ENCODE peak calls at places on chromosomes 6 and 20, in ten cellular contexts. B, K, P, S, Z, Y, C, V, U and N are unnamed samples.

GRCh38 chr6:21873562-21873961 is 280.0 kb downstream of the SOX4 start:
- DNase-seq in B (peak), K (no peak), P (no peak), S (no peak), Z (no peak), Y (peak), C (peak), V (no peak), U (peak), N (no peak)

GRCh38 chr6:129575378-129576118 is 134.4 kb downstream of the ARHGAP18 start:
- DNase-seq in B (no peak), K (no peak), P (no peak), S (peak), Z (no peak), Y (no peak), C (peak), V (peak), U (peak), N (peak)

GRCh38 chr20:63643499-63643898 is 9.7 kb downstream of the STMN3 start:
- DNase-seq in B (no peak), K (no peak), P (no peak), S (no peak), Z (no peak), Y (no peak), C (no peak), V (no peak), U (no peak), N (no peak)

GRCh38 chr20:33337119-33337518 is 54.1 kb downstream of the BPIFB1 start:
- DNase-seq in B (no peak), K (no peak), P (no peak), S (no peak), Z (no peak), Y (no peak), C (no peak), V (no peak), U (no peak), N (no peak)

GRCh38 chr20:5191829-5192569 is 65.2 kb downstream of the CDS2 start:
- DNase-seq in B (no peak), K (no peak), P (peak), S (peak), Z (peak), Y (no peak), C (peak), V (peak), U (peak), N (peak)

GRCh38 chr6:134146268-134147032 is 94.0 kb upstream of the SLC2A12 start:
- DNase-seq in B (no peak), K (no peak), P (no peak), S (no peak), Z (no peak), Y (no peak), C (no peak), V (peak), U (no peak), N (no peak)

GRCh38 chr6:44439270-44440045 is 52.0 kb downstream of the CDC5L start:
- DNase-seq in B (no peak), K (no peak), P (no peak), S (no peak), Z (no peak), Y (no peak), C (peak), V (peak), U (no peak), N (no peak)

GRCh38 chr6:109242923-109243322 is 139.3 kb downstream of the CD164 start:
- DNase-seq in B (no peak), K (no peak), P (no peak), S (no peak), Z (no peak), Y (no peak), C (no peak), V (no peak), U (no peak), N (no peak)

GRCh38 chr6:117666881-117667280 is 8.4 kb upstream of the NUS1 start:
- DNase-seq in B (no peak), K (no peak), P (no peak), S (no peak), Z (no peak), Y (no peak), C (peak), V (no peak), U (no peak), N (no peak)

GRCh38 chr6:127484207-127484858 is 25.1 kb upstream of the KIAA0408 start:
- DNase-seq in B (no peak), K (no peak), P (peak), S (no peak), Z (peak), Y (no peak), C (peak), V (peak), U (no peak), N (peak)

GRCh38 chr6:39208233-39208720 is 21.0 kb downstream of the KCNK5 start:
- DNase-seq in B (no peak), K (no peak), P (no peak), S (no peak), Z (no peak), Y (no peak), C (no peak), V (no peak), U (no peak), N (no peak)

GRCh38 chr6:76831299-76831698 is 632.0 kb downstream of the HTR1B start:
- DNase-seq in B (no peak), K (no peak), P (no peak), S (no peak), Z (no peak), Y (no peak), C (no peak), V (no peak), U (no peak), N (no peak)

GRCh38 chr20:5570442-5570841 is 179.8 kb upstream of the SHLD1 start:
- DNase-seq in B (no peak), K (no peak), P (no peak), S (no peak), Z (no peak), Y (no peak), C (no peak), V (no peak), U (no peak), N (no peak)

GRCh38 chr20:34475979-34476736 is 40.1 kb upstream of the DYNLRB1 start:
- DNase-seq in B (no peak), K (no peak), P (no peak), S (peak), Z (no peak), Y (peak), C (peak), V (peak), U (no peak), N (no peak)

GRCh38 chr20:53079883-53080282 is 107.7 kb downstream of the TSHZ2 start:
- DNase-seq in B (no peak), K (no peak), P (no peak), S (no peak), Z (no peak), Y (no peak), C (no peak), V (no peak), U (no peak), N (no peak)

GRCh38 chr20:54115172-54115854 is 44.9 kb upstream of the BCAS1 start:
- DNase-seq in B (no peak), K (no peak), P (no peak), S (peak), Z (no peak), Y (no peak), C (peak), V (no peak), U (no peak), N (no peak)

GRCh38 chr6:42251500-42251899 is 33.8 kb upstream of the MRPS10 start:
- DNase-seq in B (no peak), K (no peak), P (no peak), S (no peak), Z (no peak), Y (no peak), C (peak), V (no peak), U (no peak), N (no peak)

GRCh38 chr6:87553159-87553765 is 36.5 kb downstream of the RARS2 start:
- DNase-seq in B (no peak), K (no peak), P (no peak), S (no peak), Z (no peak), Y (no peak), C (peak), V (peak), U (no peak), N (no peak)

GRCh38 chr20:58695895-58696375 is 3.3 kb downstream of the NPEPL1 start:
- DNase-seq in B (no peak), K (no peak), P (no peak), S (no peak), Z (no peak), Y (no peak), C (no peak), V (no peak), U (no peak), N (no peak)

GRCh38 chr20:58389324-58389967 is 417 bp downstream of the VAPB start:
- DNase-seq in B (no peak), K (no peak), P (no peak), S (peak), Z (no peak), Y (peak), C (peak), V (peak), U (no peak), N (no peak)

GRCh38 chr20:54223751-54224150 is 15.9 kb downstream of the PFDN4 start:
- DNase-seq in B (no peak), K (no peak), P (no peak), S (no peak), Z (no peak), Y (no peak), C (no peak), V (no peak), U (no peak), N (no peak)

GRCh38 chr6:144298167-144298671 is 13.1 kb downstream of the UTRN start:
- DNase-seq in B (no peak), K (no peak), P (no peak), S (peak), Z (no peak), Y (no peak), C (no peak), V (no peak), U (no peak), N (no peak)

GRCh38 chr6:108844135-108844534 is 4.1 kb upstream of the ARMC2 start:
- DNase-seq in B (no peak), K (no peak), P (no peak), S (no peak), Z (no peak), Y (no peak), C (no peak), V (no peak), U (no peak), N (no peak)

GRCh38 chr6:10271982-10272381 is 142.9 kb downstream of the TFAP2A start:
- DNase-seq in B (no peak), K (no peak), P (no peak), S (no peak), Z (no peak), Y (no peak), C (no peak), V (no peak), U (no peak), N (no peak)

DNA sequence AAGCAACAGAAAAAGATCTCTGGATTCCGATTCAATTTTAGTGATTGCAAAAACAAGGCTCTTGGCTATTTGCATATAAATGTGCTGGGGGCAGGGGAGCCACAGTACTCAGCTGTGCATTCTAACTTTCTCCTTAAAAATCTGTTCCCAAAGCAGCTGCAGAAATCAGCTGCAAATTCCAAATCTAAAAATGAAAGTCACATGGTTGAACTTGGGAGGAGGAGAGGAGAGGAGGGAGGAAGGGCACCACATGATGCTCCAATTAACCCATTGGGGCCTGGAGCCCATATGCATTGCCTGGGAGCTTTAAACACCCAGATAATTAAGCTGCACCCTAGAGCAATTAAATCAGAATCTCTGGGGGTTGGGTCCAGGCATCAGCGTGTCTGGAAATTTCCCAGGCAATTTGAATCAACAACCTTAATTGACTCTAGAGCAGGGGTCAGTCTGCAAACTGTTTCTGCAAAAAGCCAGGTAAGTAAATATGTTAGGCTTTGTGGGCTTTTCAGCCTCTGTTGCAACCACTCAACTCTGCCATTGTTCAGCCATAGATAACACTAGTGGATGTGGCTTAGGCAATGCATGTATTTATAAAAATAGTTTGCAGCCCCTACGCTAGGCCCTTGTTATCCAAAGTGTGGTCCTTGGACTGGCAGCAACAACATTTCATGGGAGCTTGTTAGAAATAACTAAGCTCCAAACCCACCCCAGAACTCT is 508.1 kb downstream of the KIF16B start:
- DNase-seq in B (no peak), K (no peak), P (no peak), S (no peak), Z (no peak), Y (no peak), C (no peak), V (peak), U (no peak), N (no peak)
- H3K4me3 ChIP-seq in B (no peak), K (no peak), P (no peak), S (no peak), Z (no peak), Y (no peak), C (no peak), V (no peak), U (no peak), N (no peak)

DNA sequence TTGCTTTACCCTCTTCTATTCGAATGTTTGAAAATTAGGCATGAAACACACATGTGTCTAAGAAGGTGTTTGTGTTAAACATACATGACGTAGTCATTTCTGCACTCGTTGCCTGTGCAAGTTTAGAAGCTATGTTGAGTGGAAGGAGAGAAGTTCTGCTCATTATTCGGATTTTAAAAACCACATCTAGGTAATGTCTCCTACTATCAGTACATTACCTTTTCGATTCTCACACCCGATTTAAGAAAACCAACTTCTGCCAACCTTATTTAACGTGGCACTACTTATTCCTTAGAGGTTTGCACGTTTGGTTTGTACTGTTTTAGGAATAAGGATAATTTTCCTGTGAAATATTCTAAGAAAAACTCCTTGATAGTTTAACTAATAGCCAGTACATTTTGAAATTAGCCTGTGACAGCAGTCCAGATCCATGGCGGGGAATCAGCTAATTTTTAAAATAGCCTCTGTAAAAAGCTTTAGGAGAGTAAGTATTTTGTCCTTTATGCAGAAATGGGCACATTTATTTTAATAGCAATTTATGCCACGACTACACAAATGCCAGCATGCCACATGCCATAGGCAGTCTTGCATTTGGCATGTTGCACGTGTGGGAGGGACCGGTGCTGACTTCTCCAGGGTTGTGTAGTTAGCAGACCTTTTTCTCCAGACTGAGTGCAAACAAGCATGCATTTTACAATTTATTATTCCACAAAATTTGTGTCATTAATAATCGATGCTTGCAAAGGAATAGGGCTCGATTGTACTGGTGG is 6.1 kb downstream of the FOXC1 start:
- DNase-seq in B (no peak), K (no peak), P (no peak), S (no peak), Z (no peak), Y (no peak), C (no peak), V (no peak), U (no peak), N (no peak)
- H3K4me3 ChIP-seq in B (peak), K (no peak), P (no peak), S (no peak), Z (peak), Y (peak), C (no peak), V (no peak), U (no peak), N (no peak)

DNA sequence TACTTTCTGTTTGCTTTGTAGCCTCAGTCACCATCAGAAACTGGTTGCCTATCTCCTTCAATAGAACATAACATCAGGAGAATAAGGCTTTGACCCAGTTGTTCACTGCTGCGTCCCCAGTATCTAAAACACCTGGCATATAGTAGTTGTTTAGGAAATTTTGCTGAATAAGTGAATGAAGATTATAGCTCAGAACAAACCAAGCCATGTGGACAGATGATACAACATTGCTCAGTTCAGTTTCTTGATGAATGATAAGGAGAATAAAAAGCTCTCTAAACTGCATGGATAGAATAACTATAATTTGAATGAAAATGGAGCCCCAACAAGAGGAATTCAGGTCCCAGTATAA is 5.2 kb upstream of the SERPINB1 start:
- DNase-seq in B (no peak), K (no peak), P (no peak), S (no peak), Z (no peak), Y (no peak), C (no peak), V (no peak), U (no peak), N (no peak)
- H3K4me3 ChIP-seq in B (no peak), K (no peak), P (no peak), S (no peak), Z (peak), Y (peak), C (peak), V (peak), U (peak), N (no peak)

GRCh38 chr6:1004885-1005635 is 306.8 kb upstream of the FOXQ1 start:
- DNase-seq in B (no peak), K (no peak), P (no peak), S (no peak), Z (no peak), Y (no peak), C (no peak), V (no peak), U (no peak), N (no peak)
- H3K4me3 ChIP-seq in B (no peak), K (no peak), P (no peak), S (no peak), Z (no peak), Y (no peak), C (no peak), V (no peak), U (no peak), N (no peak)

DNA sequence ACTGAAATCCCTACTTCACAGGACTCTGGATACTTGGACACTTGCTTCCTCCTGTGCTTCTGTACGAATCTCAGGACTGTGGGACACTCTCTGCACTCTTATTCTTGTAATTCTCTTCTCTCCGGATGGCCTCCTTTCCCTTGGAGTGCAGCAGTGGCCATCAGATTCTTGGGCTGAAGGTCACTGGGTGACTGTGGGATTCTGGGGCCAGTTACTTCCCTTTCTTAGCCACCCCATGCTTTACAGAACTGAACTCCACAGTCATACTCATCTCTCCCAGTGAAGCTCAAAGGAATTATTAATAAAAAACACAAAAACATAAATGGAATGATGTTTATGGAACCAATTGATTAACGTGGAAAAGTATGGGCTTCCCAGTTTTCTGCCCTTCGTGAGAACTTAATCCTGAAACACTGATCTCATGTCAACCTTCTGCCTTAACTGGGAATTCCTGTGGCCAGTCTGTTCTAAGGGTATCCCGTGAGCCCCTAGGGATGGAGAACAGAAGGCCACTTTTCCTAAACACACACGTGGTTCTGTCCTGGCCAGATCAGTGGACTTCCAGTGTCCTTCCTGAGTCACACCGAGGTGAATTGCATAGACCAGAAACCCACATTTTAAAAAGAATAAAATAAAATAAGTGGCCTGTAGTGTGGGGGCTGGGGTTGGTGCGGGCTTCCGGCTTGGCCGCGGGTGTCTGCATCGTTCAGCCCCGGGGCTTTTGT is 23.6 kb upstream of the HLA-E start:
- DNase-seq in B (no peak), K (no peak), P (no peak), S (no peak), Z (no peak), Y (no peak), C (no peak), V (no peak), U (no peak), N (no peak)
- H3K4me3 ChIP-seq in B (peak), K (no peak), P (peak), S (no peak), Z (peak), Y (peak), C (no peak), V (peak), U (peak), N (no peak)

GRCh38 chr20:48787861-48788375 is 39.9 kb downstream of the PREX1 start:
- DNase-seq in B (no peak), K (no peak), P (no peak), S (no peak), Z (no peak), Y (no peak), C (peak), V (peak), U (peak), N (no peak)

GRCh38 chr20:48785256-48785655 is 42.5 kb downstream of the PREX1 start:
- DNase-seq in B (no peak), K (no peak), P (no peak), S (no peak), Z (no peak), Y (no peak), C (no peak), V (no peak), U (no peak), N (no peak)

GRCh38 chr20:48785801-48786200 is 42.0 kb downstream of the PREX1 start:
- DNase-seq in B (no peak), K (no peak), P (no peak), S (no peak), Z (no peak), Y (no peak), C (no peak), V (no peak), U (no peak), N (no peak)

GRCh38 chr20:48788486-48789072 is 39.2 kb downstream of the PREX1 start:
- DNase-seq in B (no peak), K (no peak), P (no peak), S (no peak), Z (no peak), Y (no peak), C (no peak), V (no peak), U (no peak), N (no peak)

GRCh38 chr20:48786916-48787676 is 40.7 kb downstream of the PREX1 start:
- DNase-seq in B (no peak), K (no peak), P (no peak), S (no peak), Z (no peak), Y (no peak), C (no peak), V (no peak), U (no peak), N (no peak)
- H3K4me3 ChIP-seq in B (no peak), K (no peak), P (no peak), S (no peak), Z (no peak), Y (no peak), C (no peak), V (no peak), U (no peak), N (no peak)